ENCODE peak calls at places on chromosomes 12 and 14, in eight cellular contexts. M, S, Q, I, T, O, P and X are unnamed samples.

GRCh38 chr12:128969480-128970055 is 116.3 kb downstream of the GLT1D1 start:
- DNase-seq in Q (peak), P (peak), I (peak), S (no peak), O (no peak), M (no peak), T (peak), X (peak)

GRCh38 chr12:77938301-77938700 is 107.6 kb downstream of the NAV3 start:
- DNase-seq in T (no peak), M (no peak), Q (no peak), O (no peak), S (no peak), P (no peak), I (no peak), X (no peak)

GRCh38 chr12:57874166-57875108 is 27.9 kb upstream of the CTDSP2 start:
- DNase-seq in I (no peak), S (no peak), O (no peak), P (no peak), Q (no peak), M (no peak), T (no peak), X (no peak)

GRCh38 chr14:73393375-73393774 is 65.0 kb downstream of the NUMB start:
- DNase-seq in Q (peak), M (no peak), O (no peak), P (peak), I (no peak), S (no peak), T (no peak), X (no peak)

GRCh38 chr12:42590324-42590934 is 883 bp upstream of the PRICKLE1 start:
- DNase-seq in T (no peak), M (no peak), I (no peak), Q (peak), O (no peak), P (peak), S (no peak), X (peak)

GRCh38 chr12:13405961-13406703 is 209.6 kb downstream of the EMP1 start:
- DNase-seq in M (no peak), P (no peak), I (no peak), O (no peak), Q (no peak), S (no peak), T (no peak), X (no peak)

GRCh38 chr12:80681287-80681686 is 26.1 kb upstream of the MYF6 start:
- DNase-seq in I (no peak), T (no peak), Q (no peak), O (no peak), M (no peak), P (peak), S (no peak), X (no peak)

GRCh38 chr12:113208041-113208934 is 13.0 kb upstream of the TPCN1 start:
- DNase-seq in M (peak), S (peak), O (no peak), P (no peak), T (no peak), Q (no peak), I (no peak), X (peak)

GRCh38 chr12:45409966-45410365 is 194.1 kb downstream of the ANO6 start:
- DNase-seq in P (no peak), T (no peak), I (peak), Q (no peak), O (peak), M (peak), S (no peak), X (no peak)

GRCh38 chr12:100656806-100657205 is 83.3 kb downstream of the GAS2L3 start:
- DNase-seq in P (peak), Q (peak), O (no peak), T (no peak), S (no peak), M (no peak), I (peak), X (no peak)

GRCh38 chr14:35416108-35416750 is 11.7 kb upstream of the NFKBIA start:
- DNase-seq in Q (no peak), O (no peak), T (no peak), P (peak), S (peak), M (no peak), I (no peak), X (no peak)

GRCh38 chr14:100059433-100059781 is 5.8 kb upstream of the EVL start:
- DNase-seq in P (no peak), I (no peak), T (no peak), O (no peak), S (no peak), M (no peak), Q (no peak), X (no peak)